ENCODE peak calls at places on chromosomes 4 and X, in five cellular contexts. One of them, this sample, is unnamed. For H3K4me1, the result is how much of the 10 kb centered on the place peaks cover.

GRCh38 chr4:4433941-4434340 is 47.0 kb downstream of the NSG1 start:
- DNase-seq in SJCRH30: no peak
- DNase-seq in fibroblast of lung: no peak
- DNase-seq in SJSA1: no peak
- DNase-seq in upper lobe of right lung: no peak
- DNase-seq in this sample: no peak

GRCh38 chr4:38583102-38583501 is 80.9 kb upstream of the KLF3 start:
- DNase-seq in upper lobe of right lung: no peak
- DNase-seq in SJCRH30: peak
- DNase-seq in SJSA1: no peak
- DNase-seq in fibroblast of lung: no peak
- DNase-seq in this sample: no peak

GRCh38 chr4:183721207-183722081 is 62.4 kb downstream of the TRAPPC11 start:
- DNase-seq in SJCRH30: no peak
- DNase-seq in SJSA1: no peak
- DNase-seq in fibroblast of lung: peak
- DNase-seq in upper lobe of right lung: peak
- DNase-seq in this sample: peak

GRCh38 chrX:44244008-44244407 is 99.5 kb downstream of the EFHC2 start:
- DNase-seq in fibroblast of lung: peak
- DNase-seq in upper lobe of right lung: no peak
- DNase-seq in SJSA1: peak
- DNase-seq in SJCRH30: peak
- DNase-seq in this sample: no peak

GRCh38 chr4:24772061-24772705 is 23.2 kb upstream of the SOD3 start:
- DNase-seq in upper lobe of right lung: no peak
- DNase-seq in SJCRH30: peak
- DNase-seq in SJSA1: no peak
- DNase-seq in fibroblast of lung: no peak
- DNase-seq in this sample: no peak

GRCh38 chrX:16695079-16695676 is 17.3 kb downstream of the CTPS2 start:
- DNase-seq in SJSA1: peak
- DNase-seq in SJCRH30: peak
- DNase-seq in upper lobe of right lung: peak
- DNase-seq in fibroblast of lung: peak
- DNase-seq in this sample: peak

GRCh38 chrX:132875705-132876508 is 82.5 kb downstream of the HS6ST2 start:
- DNase-seq in upper lobe of right lung: no peak
- DNase-seq in SJCRH30: peak
- DNase-seq in fibroblast of lung: no peak
- DNase-seq in SJSA1: no peak
- DNase-seq in this sample: no peak

GRCh38 chr4:61294001-61294400 is 93.9 kb downstream of the ADGRL3 start:
- DNase-seq in upper lobe of right lung: no peak
- DNase-seq in SJSA1: no peak
- DNase-seq in fibroblast of lung: no peak
- DNase-seq in SJCRH30: no peak
- DNase-seq in this sample: no peak

GRCh38 chrX:26558719-26559386 is 342.9 kb downstream of the MAGEB5 start:
- DNase-seq in fibroblast of lung: no peak
- DNase-seq in SJCRH30: no peak
- DNase-seq in upper lobe of right lung: no peak
- DNase-seq in SJSA1: no peak
- DNase-seq in this sample: peak

GRCh38 chrX:54044877-54045328 is 630 bp upstream of the PHF8 start:
- DNase-seq in upper lobe of right lung: no peak
- DNase-seq in SJSA1: no peak
- DNase-seq in fibroblast of lung: no peak
- DNase-seq in SJCRH30: peak
- DNase-seq in this sample: no peak

GRCh38 chrX:12975999-12976558 is 1.2 kb downstream of the TMSB4X start:
- DNase-seq in fibroblast of lung: peak
- DNase-seq in upper lobe of right lung: peak
- DNase-seq in SJSA1: peak
- DNase-seq in SJCRH30: peak
- DNase-seq in this sample: peak

GRCh38 chr4:76305033-76305687 is 1.4 kb upstream of the STBD1 start:
- DNase-seq in SJCRH30: no peak
- DNase-seq in upper lobe of right lung: no peak
- DNase-seq in SJSA1: no peak
- DNase-seq in fibroblast of lung: no peak
- DNase-seq in this sample: no peak

GRCh38 chrX:154486052-154486395 is 391 bp downstream of the UBL4A start:
- DNase-seq in SJSA1: peak
- DNase-seq in fibroblast of lung: no peak
- DNase-seq in SJCRH30: peak
- DNase-seq in upper lobe of right lung: peak
- DNase-seq in this sample: peak

GRCh38 chr4:101256222-101256621 is 91.1 kb downstream of the PPP3CA start:
- DNase-seq in upper lobe of right lung: no peak
- DNase-seq in SJSA1: no peak
- DNase-seq in fibroblast of lung: no peak
- DNase-seq in SJCRH30: no peak
- DNase-seq in this sample: no peak

GRCh38 chr4:120156115-120156718 is 89.6 kb upstream of the MAD2L1 start:
- DNase-seq in upper lobe of right lung: no peak
- DNase-seq in SJCRH30: peak
- DNase-seq in fibroblast of lung: peak
- DNase-seq in SJSA1: peak
- DNase-seq in this sample: no peak

GRCh38 chr4:151485541-151486131 is 76.7 kb downstream of the FHIP1A start:
- DNase-seq in upper lobe of right lung: no peak
- DNase-seq in SJSA1: no peak
- DNase-seq in fibroblast of lung: peak
- DNase-seq in SJCRH30: no peak
- DNase-seq in this sample: peak

GRCh38 chr4:7911044-7911578 is 28.6 kb downstream of the AFAP1 start:
- DNase-seq in SJCRH30: peak
- DNase-seq in upper lobe of right lung: no peak
- DNase-seq in fibroblast of lung: peak
- DNase-seq in SJSA1: no peak
- DNase-seq in this sample: no peak

GRCh38 chrX:15843960-15844359 is 10.7 kb downstream of the AP1S2 start:
- DNase-seq in SJCRH30: no peak
- DNase-seq in upper lobe of right lung: no peak
- DNase-seq in fibroblast of lung: no peak
- DNase-seq in SJSA1: no peak
- DNase-seq in this sample: no peak

GRCh38 chr4:138681000-138681604 is 334.5 kb upstream of the NOCT start:
- DNase-seq in SJSA1: peak
- DNase-seq in fibroblast of lung: peak
- DNase-seq in SJCRH30: peak
- DNase-seq in upper lobe of right lung: peak
- DNase-seq in this sample: peak

GRCh38 chr4:80566203-80566872 is 230.8 kb downstream of the CFAP299 start:
- DNase-seq in SJCRH30: no peak
- DNase-seq in upper lobe of right lung: no peak
- DNase-seq in SJSA1: no peak
- DNase-seq in fibroblast of lung: no peak
- DNase-seq in this sample: no peak

GRCh38 chrX:100404851-100405250 is 5.2 kb downstream of the PCDH19 start:
- DNase-seq in upper lobe of right lung: no peak
- DNase-seq in SJSA1: no peak
- DNase-seq in fibroblast of lung: no peak
- DNase-seq in SJCRH30: no peak
- DNase-seq in this sample: no peak

GRCh38 chr4:83285022-83285387 is 407 bp upstream of the COQ2 start:
- DNase-seq in SJCRH30: peak
- DNase-seq in SJSA1: no peak
- DNase-seq in fibroblast of lung: peak
- DNase-seq in upper lobe of right lung: no peak
- DNase-seq in this sample: no peak

GRCh38 chr4:77074961-77075855 is 581 bp downstream of the CCNI start:
- DNase-seq in fibroblast of lung: peak
- DNase-seq in SJCRH30: peak
- DNase-seq in SJSA1: peak
- DNase-seq in upper lobe of right lung: peak
- DNase-seq in this sample: peak

GRCh38 chr4:87224036-87224923 is 3.9 kb upstream of the KLHL8 start:
- DNase-seq in upper lobe of right lung: no peak
- DNase-seq in fibroblast of lung: peak
- DNase-seq in SJSA1: no peak
- DNase-seq in SJCRH30: peak
- DNase-seq in this sample: no peak

GRCh38 chr4:25861951-25862410 is 807 bp downstream of the SEL1L3 start:
- DNase-seq in upper lobe of right lung: no peak
- DNase-seq in SJSA1: no peak
- DNase-seq in SJCRH30: peak
- DNase-seq in fibroblast of lung: peak
- DNase-seq in this sample: peak

GRCh38 chr4:120218981-120219380 is 152.3 kb upstream of the MAD2L1 start:
- DNase-seq in SJSA1: no peak
- DNase-seq in SJCRH30: no peak
- DNase-seq in fibroblast of lung: peak
- DNase-seq in upper lobe of right lung: no peak
- DNase-seq in this sample: no peak

GRCh38 chr4:152606800-152607577 is 71.1 kb upstream of the FBXW7 start:
- DNase-seq in SJSA1: no peak
- DNase-seq in upper lobe of right lung: no peak
- DNase-seq in fibroblast of lung: no peak
- DNase-seq in SJCRH30: peak
- DNase-seq in this sample: no peak

GRCh38 chr4:2416564-2417195 is 1.8 kb downstream of the ZFYVE28 start:
- DNase-seq in upper lobe of right lung: peak
- DNase-seq in SJCRH30: no peak
- DNase-seq in SJSA1: peak
- DNase-seq in fibroblast of lung: peak
- DNase-seq in this sample: no peak

GRCh38 chr4:118180776-118181175 is 146.5 kb downstream of the NDST3 start:
- DNase-seq in fibroblast of lung: peak
- DNase-seq in upper lobe of right lung: no peak
- DNase-seq in SJCRH30: peak
- DNase-seq in SJSA1: no peak
- DNase-seq in this sample: no peak

GRCh38 chr4:38565271-38566199 is 98.5 kb upstream of the KLF3 start:
- DNase-seq in upper lobe of right lung: no peak
- DNase-seq in SJSA1: peak
- DNase-seq in SJCRH30: peak
- DNase-seq in fibroblast of lung: peak
- DNase-seq in this sample: no peak

GRCh38 chr4:55169352-55169959 is 44.1 kb upstream of the KDR start:
- DNase-seq in upper lobe of right lung: no peak
- DNase-seq in SJSA1: no peak
- DNase-seq in SJCRH30: no peak
- DNase-seq in fibroblast of lung: peak
- DNase-seq in this sample: no peak

GRCh38 chr4:52641853-52642563 is 17.1 kb downstream of the USP46 start:
- DNase-seq in SJCRH30: no peak
- DNase-seq in SJSA1: peak
- DNase-seq in fibroblast of lung: peak
- DNase-seq in upper lobe of right lung: no peak
- DNase-seq in this sample: no peak

GRCh38 chr4:170591076-170591475 is 501.3 kb upstream of the AADAT start:
- DNase-seq in SJSA1: no peak
- DNase-seq in upper lobe of right lung: no peak
- DNase-seq in SJCRH30: no peak
- DNase-seq in fibroblast of lung: peak
- DNase-seq in this sample: no peak

GRCh38 chr4:170589597-170590191 is 499.9 kb upstream of the AADAT start:
- DNase-seq in upper lobe of right lung: no peak
- DNase-seq in SJCRH30: peak
- DNase-seq in fibroblast of lung: peak
- DNase-seq in SJSA1: no peak
- DNase-seq in this sample: no peak
- H3K4me1 ChIP-seq in upper lobe of right lung: under half
- H3K4me1 ChIP-seq in SJCRH30: under half
- H3K4me1 ChIP-seq in fibroblast of lung: under half
- H3K4me1 ChIP-seq in SJSA1: under half
- H3K4me1 ChIP-seq in this sample: under half

DNA sequence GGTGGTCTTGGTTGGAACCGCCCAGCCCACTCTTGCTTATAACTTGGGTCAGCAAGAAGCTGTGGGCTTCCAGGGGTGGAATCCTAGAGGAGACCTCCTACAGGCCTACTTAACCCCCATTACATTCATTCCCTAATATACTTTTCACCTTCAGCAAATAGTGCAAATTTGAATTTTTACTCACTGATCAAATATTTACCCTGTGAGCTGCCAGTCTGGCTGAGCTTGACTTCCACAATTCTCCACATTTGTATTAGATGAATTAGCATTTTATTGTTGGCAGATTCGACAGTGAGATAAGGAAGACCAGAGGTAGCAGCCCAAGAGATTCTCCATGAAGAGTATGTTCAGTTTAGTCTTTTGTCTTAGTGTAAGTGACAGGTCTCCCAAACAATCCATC is 199.6 kb downstream of the BCOR start:
- DNase-seq in fibroblast of lung: no peak
- DNase-seq in SJCRH30: no peak
- DNase-seq in upper lobe of right lung: no peak
- DNase-seq in SJSA1: no peak
- DNase-seq in this sample: no peak
- H3K4me1 ChIP-seq in fibroblast of lung: under half
- H3K4me1 ChIP-seq in SJCRH30: under half
- H3K4me1 ChIP-seq in upper lobe of right lung: under half
- H3K4me1 ChIP-seq in SJSA1: half or more
- H3K4me1 ChIP-seq in this sample: under half

GRCh38 chr4:174598800-174599199 is 76.5 kb upstream of the HPGD start:
- DNase-seq in SJSA1: no peak
- DNase-seq in SJCRH30: no peak
- DNase-seq in upper lobe of right lung: no peak
- DNase-seq in fibroblast of lung: no peak
- DNase-seq in this sample: no peak

GRCh38 chr4:174595141-174595929 is 73.0 kb upstream of the HPGD start:
- DNase-seq in SJSA1: peak
- DNase-seq in upper lobe of right lung: no peak
- DNase-seq in fibroblast of lung: no peak
- DNase-seq in SJCRH30: no peak
- DNase-seq in this sample: no peak

GRCh38 chr4:174604198-174604597 is 81.9 kb upstream of the HPGD start:
- DNase-seq in SJCRH30: no peak
- DNase-seq in SJSA1: no peak
- DNase-seq in fibroblast of lung: peak
- DNase-seq in upper lobe of right lung: no peak
- DNase-seq in this sample: no peak

GRCh38 chr4:174596513-174596912 is 74.2 kb upstream of the HPGD start:
- DNase-seq in SJCRH30: no peak
- DNase-seq in upper lobe of right lung: no peak
- DNase-seq in fibroblast of lung: no peak
- DNase-seq in SJSA1: no peak
- DNase-seq in this sample: no peak

DNA sequence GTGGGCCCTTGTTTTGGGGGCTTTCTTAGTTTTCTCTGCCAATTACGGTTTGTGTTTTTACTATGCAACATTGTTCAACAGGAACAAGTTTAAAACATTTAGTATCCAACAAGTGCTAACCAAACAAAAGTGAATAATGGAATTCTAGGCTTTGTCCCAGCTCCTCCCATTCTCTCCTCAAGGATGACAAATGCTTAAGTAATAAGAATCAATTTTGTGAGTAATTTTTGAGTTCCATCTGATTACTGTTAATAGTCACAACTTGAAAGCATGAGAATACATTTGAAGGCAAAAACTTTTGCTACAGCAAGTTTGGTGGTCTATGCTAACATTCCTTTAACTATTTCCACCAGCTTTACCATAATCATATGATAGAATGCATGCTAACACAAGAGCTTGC is 78.1 kb upstream of the HPGD start:
- DNase-seq in fibroblast of lung: no peak
- DNase-seq in upper lobe of right lung: no peak
- DNase-seq in SJSA1: no peak
- DNase-seq in SJCRH30: no peak
- DNase-seq in this sample: no peak
- H3K4me1 ChIP-seq in fibroblast of lung: under half
- H3K4me1 ChIP-seq in upper lobe of right lung: under half
- H3K4me1 ChIP-seq in SJSA1: under half
- H3K4me1 ChIP-seq in SJCRH30: under half
- H3K4me1 ChIP-seq in this sample: under half

GRCh38 chr4:41145571-41146078 is 68.7 kb downstream of the APBB2 start:
- DNase-seq in SJCRH30: peak
- DNase-seq in SJSA1: no peak
- DNase-seq in upper lobe of right lung: no peak
- DNase-seq in fibroblast of lung: peak
- DNase-seq in this sample: no peak
- H3K4me1 ChIP-seq in SJCRH30: half or more
- H3K4me1 ChIP-seq in SJSA1: half or more
- H3K4me1 ChIP-seq in upper lobe of right lung: half or more
- H3K4me1 ChIP-seq in fibroblast of lung: under half
- H3K4me1 ChIP-seq in this sample: under half